ENCODE peak calls at places on chromosomes 2 and 18, in six cellular contexts. B is HT1080; T is LoVo; Q is HEK293T; J is activated T-cell treated with anti-CD3 and anti-CD28 coated beads, Interleukin-2, amount 50 U/mL, for 48 hours; V is activated T-helper 9 cell treated with anti-CD3 and anti-CD28 coated beads, Interleukin-2, amount 50 U/mL, for 16 hours. F is an unnamed sample.

GRCh38 chr2:118846667-118847446 is 591 bp downstream of the EN1 start:
- DNase-seq in B (no peak), V (no peak), J (no peak), Q (peak), T (peak), F (no peak)

GRCh38 chr2:75596784-75597183 is 36.0 kb upstream of the EVA1A start:
- DNase-seq in Q (no peak), T (no peak), B (peak), J (no peak), V (no peak), F (no peak)

GRCh38 chr2:171958475-171958874 is 36.2 kb downstream of the HAT1 start:
- DNase-seq in J (no peak), V (no peak), B (peak), T (no peak), Q (no peak), F (no peak)

GRCh38 chr2:12006841-12007240 is 260.4 kb downstream of the LPIN1 start:
- DNase-seq in B (peak), J (no peak), V (no peak), T (no peak), Q (no peak), F (no peak)

GRCh38 chr2:68937346-68938055 is 15.2 kb downstream of the GKN2 start:
- DNase-seq in J (no peak), V (no peak), Q (no peak), B (no peak), T (no peak), F (no peak)

GRCh38 chr2:76251342-76251741 is 540.6 kb upstream of the GCFC2 start:
- DNase-seq in J (no peak), B (no peak), V (no peak), T (no peak), Q (no peak), F (no peak)

GRCh38 chr2:66305714-66306113 is 129.2 kb upstream of the MEIS1 start:
- DNase-seq in T (no peak), Q (no peak), B (no peak), J (no peak), V (no peak), F (no peak)

GRCh38 chr2:174004900-174005605 is 39.9 kb upstream of the SP3 start:
- DNase-seq in V (no peak), T (peak), J (peak), B (peak), Q (no peak), F (no peak)

GRCh38 chr2:219638217-219638947 is 11.0 kb downstream of the SLC4A3 start:
- DNase-seq in B (no peak), Q (no peak), J (no peak), V (no peak), T (no peak), F (no peak)

GRCh38 chr2:61984682-61985081 is 79.2 kb downstream of the COMMD1 start:
- DNase-seq in J (no peak), B (no peak), T (no peak), V (no peak), Q (no peak), F (no peak)

GRCh38 chr2:73999881-74000597 is 15.3 kb downstream of the TET3 start:
- DNase-seq in Q (no peak), B (no peak), T (no peak), V (no peak), J (no peak), F (peak)

GRCh38 chr2:20549144-20549543 is 101.8 kb downstream of the HS1BP3 start:
- DNase-seq in V (no peak), B (no peak), J (no peak), Q (no peak), T (no peak), F (no peak)

GRCh38 chr2:120239488-120240287 is 13.0 kb upstream of the RALB start:
- DNase-seq in T (peak), J (no peak), B (peak), Q (no peak), V (no peak), F (peak)

GRCh38 chr2:30321466-30321865 is 90.1 kb downstream of the LBH start:
- DNase-seq in B (no peak), V (no peak), Q (no peak), T (no peak), J (no peak), F (no peak)

GRCh38 chr2:241500431-241500975 is 7.9 kb downstream of the STK25 start:
- DNase-seq in Q (no peak), B (no peak), J (no peak), V (no peak), T (no peak), F (peak)

GRCh38 chr2:37672870-37673184 is 1.4 kb upstream of the CDC42EP3 start:
- DNase-seq in V (no peak), B (no peak), Q (no peak), J (no peak), T (no peak), F (no peak)

GRCh38 chr2:30266051-30266621 is 34.8 kb downstream of the LBH start:
- DNase-seq in V (peak), B (no peak), T (no peak), Q (no peak), J (peak), F (peak)

GRCh38 chr2:65370387-65371093 is 61.9 kb downstream of the SPRED2 start:
- DNase-seq in J (no peak), V (no peak), Q (no peak), B (no peak), T (no peak), F (no peak)

GRCh38 chr2:235378261-235378660 is 115.6 kb upstream of the AGAP1 start:
- DNase-seq in B (no peak), J (no peak), Q (no peak), V (no peak), T (peak), F (no peak)

GRCh38 chr18:68916734-68917133 is 118.9 kb downstream of the CCDC102B start:
- DNase-seq in T (no peak), J (no peak), B (peak), Q (no peak), V (no peak), F (no peak)

GRCh38 chr2:22826658-22827165 is 558.3 kb upstream of the KLHL29 start:
- DNase-seq in T (no peak), V (no peak), Q (no peak), J (no peak), B (no peak), F (no peak)